ENCODE peak calls at places on chromosomes 3 and 15, in nine cellular contexts. U is SK-N-MC; L is A549; M is astrocyte of the cerebellum; T is GM23338; V is lung; S is foreskin fibroblast; J is AG10803; H is CD4-positive, CD25-positive, alpha-beta regulatory T cell. X is an unnamed sample.

GRCh38 chr3:197953881-197954280 is 3.9 kb downstream of the RPL35A start:
- DNase-seq in S (no peak), T (no peak), J (peak), L (no peak), U (no peak), H (no peak), M (peak), V (no peak), X (no peak)

GRCh38 chr3:159928071-159928491 is 60.6 kb upstream of the IL12A start:
- DNase-seq in H (no peak), U (no peak), J (peak), M (no peak), V (no peak), T (no peak), S (peak), L (peak), X (no peak)

GRCh38 chr3:24288538-24289236 is 206.0 kb downstream of the THRB start:
- DNase-seq in M (peak), L (no peak), J (peak), U (no peak), T (no peak), V (peak), H (no peak), S (no peak), X (no peak)

GRCh38 chr3:127073931-127074820 is 91.3 kb downstream of the PLXNA1 start:
- DNase-seq in U (no peak), S (no peak), M (no peak), T (no peak), H (no peak), J (peak), L (no peak), V (no peak), X (no peak)

GRCh38 chr15:89143503-89144162 is 55.4 kb downstream of the ABHD2 start:
- DNase-seq in H (peak), T (no peak), S (peak), V (no peak), M (peak), L (no peak), U (peak), J (peak), X (no peak)

GRCh38 chr3:31621314-31621713 is 88.6 kb downstream of the STT3B start:
- DNase-seq in L (no peak), V (no peak), H (no peak), J (no peak), M (no peak), T (no peak), U (no peak), S (no peak), X (no peak)

GRCh38 chr3:177929310-177929709 is 606.9 kb upstream of the KCNMB2 start:
- DNase-seq in S (peak), J (peak), T (no peak), U (no peak), V (no peak), M (no peak), H (no peak), L (no peak), X (no peak)

GRCh38 chr15:57675481-57676181 is 30.9 kb upstream of the POLR2M start:
- DNase-seq in L (no peak), S (no peak), M (no peak), J (no peak), U (no peak), T (no peak), H (no peak), V (no peak), X (no peak)

GRCh38 chr3:55235416-55235815 is 251.7 kb downstream of the WNT5A start:
- DNase-seq in S (no peak), T (no peak), U (no peak), J (no peak), H (no peak), M (no peak), V (no peak), L (no peak), X (no peak)

GRCh38 chr3:165502707-165503106 is 306.5 kb upstream of the SLITRK3 start:
- DNase-seq in L (no peak), H (no peak), U (no peak), V (no peak), M (no peak), J (no peak), S (no peak), T (no peak), X (no peak)

GRCh38 chr3:132543016-132543739 is 53.9 kb upstream of the ACKR4 start:
- DNase-seq in U (no peak), S (peak), J (peak), V (no peak), L (peak), H (no peak), T (no peak), M (peak), X (no peak)

GRCh38 chr15:38670142-38671002 is 105.8 kb upstream of the RASGRP1 start:
- DNase-seq in M (no peak), T (no peak), J (no peak), S (no peak), U (no peak), H (peak), V (no peak), L (no peak), X (peak)

GRCh38 chr15:51706347-51706746 is 25.0 kb downstream of the SCG3 start:
- DNase-seq in U (no peak), S (peak), H (no peak), L (no peak), M (no peak), V (no peak), J (peak), T (no peak), X (no peak)

GRCh38 chr3:181709537-181710279 is 2.0 kb upstream of the SOX2 start:
- DNase-seq in J (peak), M (no peak), L (peak), U (no peak), T (peak), S (peak), H (peak), V (peak), X (peak)

GRCh38 chr3:71868891-71869290 is 83.9 kb upstream of the PROK2 start:
- DNase-seq in T (no peak), S (no peak), J (no peak), L (no peak), M (no peak), H (no peak), V (no peak), U (no peak), X (no peak)

GRCh38 chr3:181694805-181695660 is 16.7 kb upstream of the SOX2 start:
- DNase-seq in V (peak), L (no peak), H (no peak), M (no peak), T (peak), U (no peak), J (no peak), S (no peak), X (no peak)

GRCh38 chr3:63918321-63918720 is 6.1 kb upstream of the SCAANT1 start:
- DNase-seq in H (no peak), S (peak), M (peak), U (no peak), L (no peak), J (peak), V (no peak), T (no peak), X (no peak)

GRCh38 chr3:187958432-187959003 is 195.4 kb upstream of the LPP start:
- DNase-seq in L (no peak), H (peak), T (no peak), J (no peak), M (no peak), S (no peak), U (no peak), V (no peak), X (no peak)

GRCh38 chr15:67915374-67916050 is 75.7 kb upstream of the RNU6-1 start:
- DNase-seq in H (no peak), T (peak), V (peak), U (no peak), S (no peak), J (no peak), L (peak), M (no peak), X (no peak)

GRCh38 chr3:183377307-183377959 is 51.0 kb downstream of the MCF2L2 start:
- DNase-seq in U (no peak), M (no peak), J (no peak), H (no peak), L (no peak), V (no peak), T (no peak), S (no peak), X (no peak)

GRCh38 chr15:99558571-99558970 is 7.2 kb upstream of the MEF2A start:
- DNase-seq in M (no peak), T (no peak), L (no peak), V (no peak), U (no peak), S (no peak), J (no peak), H (no peak), X (no peak)

GRCh38 chr3:120416868-120417267 is 33.9 kb downstream of the FSTL1 start:
- DNase-seq in M (no peak), U (no peak), T (no peak), J (no peak), V (no peak), H (no peak), L (no peak), S (no peak), X (no peak)

GRCh38 chr3:140499114-140499757 is 178.6 kb upstream of the TRIM42 start:
- DNase-seq in J (peak), L (peak), M (no peak), S (no peak), V (no peak), T (peak), U (no peak), H (no peak), X (no peak)

GRCh38 chr3:169945313-169945712 is 21.3 kb upstream of the SEC62 start:
- DNase-seq in M (no peak), H (peak), T (no peak), L (no peak), S (no peak), U (no peak), V (no peak), J (no peak), X (peak)

GRCh38 chr3:45417949-45418847 is 29.8 kb downstream of the LARS2 start:
- DNase-seq in J (no peak), T (no peak), V (no peak), L (no peak), H (no peak), U (no peak), S (no peak), M (no peak), X (no peak)

GRCh38 chr3:13281657-13282527 is 138.2 kb downstream of the NUP210 start:
- DNase-seq in S (no peak), J (no peak), L (peak), V (peak), U (no peak), H (no peak), T (peak), M (no peak), X (no peak)

GRCh38 chr3:37148208-37148607 is 26.2 kb downstream of the LRRFIP2 start:
- DNase-seq in J (no peak), S (no peak), U (no peak), L (no peak), H (no peak), V (no peak), T (no peak), M (no peak), X (no peak)

GRCh38 chr3:166125179-166125578 is 288.0 kb upstream of the BCHE start:
- DNase-seq in U (no peak), H (no peak), S (no peak), T (peak), L (no peak), V (no peak), J (no peak), M (no peak), X (no peak)

GRCh38 chr15:101161656-101162055 is 90.2 kb downstream of the CHSY1 start:
- DNase-seq in J (no peak), V (no peak), H (peak), M (no peak), S (no peak), U (no peak), T (no peak), L (no peak), X (no peak)

GRCh38 chr15:25693321-25694237 is 169.5 kb downstream of the ATP10A start:
- DNase-seq in J (peak), T (peak), M (no peak), S (no peak), L (peak), U (no peak), H (peak), V (no peak), X (no peak)

GRCh38 chr3:24387493-24387892 is 107.2 kb downstream of the THRB start:
- DNase-seq in L (no peak), M (no peak), V (no peak), S (peak), J (peak), U (no peak), H (no peak), T (no peak), X (no peak)

GRCh38 chr3:191592105-191592504 is 131.1 kb downstream of the PYDC2 start:
- DNase-seq in H (no peak), M (no peak), U (no peak), J (no peak), T (no peak), L (no peak), S (no peak), V (no peak), X (no peak)

GRCh38 chr15:52349062-52349700 is 53.6 kb upstream of the MYO5C start:
- DNase-seq in L (peak), S (no peak), J (peak), T (no peak), H (no peak), U (no peak), M (no peak), V (no peak), X (no peak)

GRCh38 chr3:158731938-158732855 is at the start of gene RARRES1:
- DNase-seq in T (peak), U (no peak), V (peak), J (peak), H (peak), M (no peak), S (peak), L (peak), X (peak)

GRCh38 chr3:6421666-6422065 is 439.2 kb upstream of the GRM7 start:
- DNase-seq in M (no peak), J (no peak), H (no peak), S (no peak), V (no peak), L (no peak), U (no peak), T (no peak), X (no peak)

GRCh38 chr15:91555307-91555706 is 298.2 kb upstream of the SLCO3A1 start:
- DNase-seq in M (no peak), U (no peak), H (no peak), S (no peak), J (no peak), L (peak), V (no peak), T (peak), X (no peak)

GRCh38 chr15:55356985-55357585 is 38.1 kb downstream of the PIGB start:
- DNase-seq in H (no peak), L (no peak), U (no peak), J (no peak), M (no peak), T (no peak), S (no peak), V (no peak), X (no peak)

GRCh38 chr15:55349282-55349681 is 30.3 kb downstream of the PIGB start:
- DNase-seq in H (no peak), M (no peak), S (no peak), J (no peak), U (no peak), V (no peak), T (no peak), L (no peak), X (no peak)

GRCh38 chr15:55348281-55348778 is 29.3 kb downstream of the PIGB start:
- DNase-seq in V (no peak), L (no peak), H (no peak), M (no peak), U (no peak), T (peak), J (no peak), S (no peak), X (no peak)

GRCh38 chr15:55357774-55358173 is 38.8 kb downstream of the PIGB start:
- DNase-seq in U (no peak), S (peak), H (no peak), L (no peak), M (peak), J (peak), V (no peak), T (no peak), X (no peak)

DNA sequence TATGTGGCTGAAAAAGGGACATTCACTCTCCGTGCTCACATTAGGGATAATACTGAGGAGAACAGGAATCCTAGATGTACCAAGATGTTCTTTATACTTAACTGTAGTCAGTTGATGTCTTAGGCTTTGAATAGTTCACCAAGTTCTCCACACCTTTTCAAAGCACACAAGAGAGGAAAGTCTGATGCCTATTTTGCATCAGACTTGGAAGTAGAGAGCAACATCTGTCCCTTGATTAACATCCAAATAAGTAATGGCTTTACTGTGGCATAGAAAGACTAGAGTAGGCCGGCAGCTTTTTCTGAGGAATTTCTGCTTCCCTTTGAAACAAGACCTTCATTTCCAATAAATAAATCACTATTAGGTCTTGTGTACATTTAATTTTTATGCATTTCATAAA is 34.0 kb downstream of the PIGB start:
- DNase-seq in S (no peak), J (no peak), H (no peak), U (no peak), L (no peak), V (no peak), M (no peak), T (peak), X (no peak)
- H3K4me3 ChIP-seq in S (no peak), J (no peak), H (no peak), U (no peak), L (no peak), V (no peak), M (no peak), T (no peak), X (no peak)

GRCh38 chr3:27883266-27883665 is 161.1 kb upstream of the EOMES start:
- DNase-seq in V (no peak), U (no peak), M (no peak), S (no peak), H (no peak), J (no peak), L (no peak), T (no peak), X (no peak)

GRCh38 chr3:27885641-27886040 is 163.5 kb upstream of the EOMES start:
- DNase-seq in H (no peak), T (peak), V (no peak), M (no peak), U (no peak), S (no peak), J (no peak), L (no peak), X (no peak)

GRCh38 chr3:27877122-27878011 is 155.2 kb upstream of the EOMES start:
- DNase-seq in J (no peak), V (no peak), L (no peak), T (peak), U (no peak), H (peak), M (no peak), S (no peak), X (no peak)

GRCh38 chr3:27878012-27878383 is 155.9 kb upstream of the EOMES start:
- DNase-seq in S (no peak), V (no peak), M (no peak), T (no peak), U (no peak), J (no peak), H (peak), L (no peak), X (no peak)

GRCh38 chr3:27880969-27881892 is 159.1 kb upstream of the EOMES start:
- DNase-seq in L (no peak), J (no peak), M (no peak), S (no peak), H (peak), V (no peak), U (no peak), T (no peak), X (no peak)
- H3K4me3 ChIP-seq in L (no peak), J (no peak), M (no peak), S (no peak), H (peak), V (no peak), U (no peak), T (no peak), X (peak)

DNA sequence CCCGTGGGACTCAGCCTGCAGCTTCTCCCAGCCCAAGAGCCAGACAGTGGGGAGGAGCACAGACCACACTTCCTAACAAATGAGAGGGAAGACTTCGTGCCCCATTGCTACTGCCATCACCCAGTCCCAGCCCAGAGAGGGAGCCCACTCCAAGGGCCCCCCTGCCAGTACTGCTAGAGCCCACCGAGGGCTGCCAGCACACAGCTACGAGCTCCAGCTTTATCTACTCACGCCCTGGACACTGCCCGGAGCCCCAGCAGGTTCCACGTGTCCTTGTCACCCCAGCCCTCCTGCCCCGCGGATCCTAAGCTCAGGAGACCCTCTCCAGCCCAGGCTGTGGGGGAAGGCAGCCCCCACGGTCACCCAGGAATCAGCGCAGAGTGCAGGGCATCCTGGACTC is 1.9 kb downstream of the GOLGA8A start:
- DNase-seq in L (no peak), V (no peak), S (no peak), U (no peak), T (no peak), M (no peak), J (no peak), H (no peak), X (no peak)
- H3K4me3 ChIP-seq in L (no peak), V (no peak), S (no peak), U (peak), T (no peak), M (no peak), J (no peak), H (no peak), X (peak)

GRCh38 chr3:9428411-9428810 is 31.0 kb downstream of the SETD5 start:
- DNase-seq in V (no peak), T (no peak), H (no peak), J (no peak), M (no peak), L (no peak), U (no peak), S (no peak), X (no peak)

GRCh38 chr3:9435320-9435719 is 37.9 kb downstream of the SETD5 start:
- DNase-seq in L (no peak), J (no peak), M (no peak), V (no peak), U (no peak), S (no peak), T (no peak), H (no peak), X (no peak)

GRCh38 chr3:9433884-9434521 is 36.6 kb downstream of the SETD5 start:
- DNase-seq in V (no peak), J (no peak), M (no peak), L (no peak), T (no peak), U (no peak), H (no peak), S (no peak), X (no peak)

GRCh38 chr3:9430733-9431132 is 33.3 kb downstream of the SETD5 start:
- DNase-seq in T (no peak), L (no peak), H (no peak), V (no peak), J (no peak), M (no peak), U (no peak), S (no peak), X (no peak)
- H3K4me3 ChIP-seq in T (no peak), L (no peak), H (no peak), V (no peak), J (no peak), M (no peak), U (no peak), S (no peak), X (no peak)

GRCh38 chr3:16508242-16508575 is 5.3 kb downstream of the RFTN1 start:
- DNase-seq in J (no peak), U (no peak), L (no peak), M (no peak), S (no peak), V (no peak), H (no peak), T (no peak), X (no peak)

GRCh38 chr3:16508591-16508995 is 4.9 kb downstream of the RFTN1 start:
- DNase-seq in M (no peak), H (peak), L (no peak), U (no peak), S (no peak), J (peak), V (no peak), T (no peak), X (peak)

GRCh38 chr3:16506451-16506850 is 7.0 kb downstream of the RFTN1 start:
- DNase-seq in H (no peak), J (no peak), V (no peak), S (no peak), L (no peak), T (no peak), U (no peak), M (no peak), X (no peak)

GRCh38 chr3:16507540-16508241 is 5.8 kb downstream of the RFTN1 start:
- DNase-seq in T (no peak), U (no peak), J (no peak), S (no peak), L (no peak), V (no peak), H (peak), M (no peak), X (no peak)

DNA sequence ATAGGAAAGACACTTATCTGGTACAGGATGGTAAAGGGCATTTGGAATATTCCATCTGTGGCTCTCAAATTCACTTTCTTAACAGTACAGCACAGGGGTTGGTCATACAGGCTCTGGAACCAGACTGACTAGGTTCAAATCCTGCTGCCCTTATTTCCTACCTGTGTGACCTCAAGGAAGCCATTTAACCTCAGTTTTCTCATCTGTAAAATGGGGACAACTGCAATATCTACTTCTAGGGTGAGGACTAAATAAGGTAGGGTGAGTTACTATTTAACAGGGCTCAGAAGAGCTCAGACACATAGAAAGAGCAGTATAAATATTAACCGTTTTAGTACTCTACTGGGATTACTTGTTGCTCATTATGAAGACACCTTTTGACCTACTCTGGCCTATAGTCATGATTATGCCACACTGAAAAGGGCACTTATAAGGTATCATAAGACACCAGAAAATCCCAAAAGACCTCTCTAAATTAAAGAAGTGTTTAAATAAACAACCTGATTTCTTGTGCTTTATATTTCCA is 6.6 kb downstream of the RFTN1 start:
- DNase-seq in J (no peak), S (no peak), H (no peak), M (no peak), V (no peak), U (no peak), L (no peak), T (no peak), X (no peak)
- H3K4me3 ChIP-seq in J (no peak), S (no peak), H (peak), M (no peak), V (no peak), U (no peak), L (no peak), T (no peak), X (no peak)

X was measured in GM12864.